ENCODE peak calls at places on chromosomes 6 and 20, in five cellular contexts. D is cardiac fibroblast; F is choroid plexus epithelial cell; O is stimulated activated CD4-positive, alpha-beta T cell treated with anti-CD3 and anti-CD28 coated beads, Interleukin-1b, Interleukin-23, amount 100 ng/mL, for 4 hours; P is AG09319. Y is an unnamed sample.
A peak's percentile ranks its signal among the peaks of the same experiment; 100 is the strongest.

GRCh38 chr6:13431861-13432465 is 55.4 kb downstream of the GFOD1 start:
- DNase-seq in O (no peak), F (peak; percentile 41), D (peak; percentile 51), P (no peak), Y (peak; percentile 66)

GRCh38 chr6:97925504-97925903 is 642.5 kb upstream of the MMS22L start:
- DNase-seq in D (no peak), F (peak; percentile 3), O (no peak), P (no peak), Y (no peak)

GRCh38 chr6:37654727-37655500 is 42.8 kb downstream of the MDGA1 start:
- DNase-seq in F (no peak), P (no peak), O (no peak), D (no peak), Y (no peak)

GRCh38 chr6:25934735-25935313 is 4.3 kb upstream of the SLC17A2 start:
- DNase-seq in O (no peak), P (no peak), D (peak; percentile 57), F (no peak), Y (no peak)

GRCh38 chr6:158047120-158047518 is 65.5 kb downstream of the SYNJ2 start:
- DNase-seq in F (no peak), D (peak; percentile 53), O (peak; percentile 49), P (no peak), Y (peak; percentile 40)

GRCh38 chr6:154157706-154158105 is 118.7 kb downstream of the OPRM1 start:
- DNase-seq in P (no peak), F (no peak), O (no peak), D (no peak), Y (no peak)

GRCh38 chr6:142881290-142881689 is 63.7 kb downstream of the HIVEP2 start:
- DNase-seq in D (peak; percentile 30), P (no peak), O (no peak), F (peak; percentile 55), Y (no peak)

GRCh38 chr20:63234693-63235398 is 859 bp upstream of the BIRC7 start:
- DNase-seq in P (no peak), O (no peak), D (no peak), F (no peak), Y (peak; percentile 43)

GRCh38 chr6:40406175-40406574 is 181.0 kb downstream of the LRFN2 start:
- DNase-seq in F (no peak), D (no peak), P (no peak), O (no peak), Y (no peak)

GRCh38 chr6:41182069-41183034 is 18.6 kb downstream of the TREML2 start:
- DNase-seq in F (peak; percentile 77), O (no peak), P (peak; percentile 42), D (peak; percentile 66), Y (peak; percentile 55)

GRCh38 chr6:156699017-156699421 is 78.2 kb upstream of the ARID1B start:
- DNase-seq in P (no peak), D (peak; percentile 89), F (peak; percentile 81), O (no peak), Y (peak; percentile 13)

GRCh38 chr6:116106146-116106545 is 5.5 kb downstream of the NT5DC1 start:
- DNase-seq in F (peak; percentile 71), O (no peak), D (peak; percentile 51), P (no peak), Y (no peak)

GRCh38 chr20:391041-391711 is 10.6 kb downstream of the TRIB3 start:
- DNase-seq in D (no peak), F (no peak), P (no peak), O (no peak), Y (no peak)

GRCh38 chr6:38631186-38631783 is 8.4 kb downstream of the BTBD9 start:
- DNase-seq in F (no peak), D (no peak), P (no peak), O (no peak), Y (no peak)

GRCh38 chr6:167907837-167908681 is 81.3 kb downstream of the AFDN start:
- DNase-seq in D (peak; percentile 47), O (no peak), F (peak; percentile 56), P (no peak), Y (peak; percentile 34)

GRCh38 chr20:46965124-46965455 is 70.4 kb downstream of the EYA2 start:
- DNase-seq in D (no peak), P (no peak), O (no peak), F (no peak), Y (no peak)

GRCh38 chr6:109308018-109308492 is 74.2 kb downstream of the CD164 start:
- DNase-seq in D (peak; percentile 91), O (no peak), F (peak; percentile 48), P (peak; percentile 61), Y (peak; percentile 93)

GRCh38 chr20:23349338-23350006 is 1.1 kb upstream of the NXT1 start:
- DNase-seq in D (no peak), F (no peak), P (no peak), O (no peak), Y (no peak)

GRCh38 chr6:117346142-117346930 is 79.4 kb downstream of the ROS1 start:
- DNase-seq in F (peak; percentile 41), O (no peak), D (peak; percentile 50), P (no peak), Y (peak; percentile 17)

GRCh38 chr6:154410619-154411044 is 54.0 kb upstream of the IPCEF1 start:
- DNase-seq in D (peak; percentile 96), P (peak; percentile 94), F (peak; percentile 98), O (no peak), Y (peak; percentile 88)

GRCh38 chr20:32453467-32454163 is 95.5 kb downstream of the ASXL1 start:
- DNase-seq in P (no peak), F (no peak), D (no peak), O (no peak), Y (no peak)

GRCh38 chr20:53773792-53774371 is 180.2 kb upstream of the ZNF217 start:
- DNase-seq in O (no peak), F (peak; percentile 97), P (peak; percentile 84), D (peak; percentile 98), Y (peak; percentile 85)

GRCh38 chr20:21609221-21609620 is 95.4 kb upstream of the NKX2-2 start:
- DNase-seq in F (no peak), D (no peak), P (no peak), O (no peak), Y (peak; percentile 39)

GRCh38 chr6:67898875-67899274 is 736.2 kb upstream of the ADGRB3 start:
- DNase-seq in F (no peak), O (no peak), P (no peak), D (no peak), Y (no peak)

GRCh38 chr6:126056355-126057004 is 70.1 kb downstream of the TRMT11 start:
- DNase-seq in P (no peak), F (no peak), D (no peak), O (no peak), Y (no peak)

GRCh38 chr20:13264902-13265301 is 43.8 kb downstream of the ISM1 start:
- DNase-seq in O (no peak), F (no peak), P (no peak), D (no peak), Y (no peak)

GRCh38 chr6:18425218-18425617 is 38.1 kb downstream of the RNF144B start:
- DNase-seq in P (no peak), D (no peak), O (no peak), F (no peak), Y (no peak)

GRCh38 chr6:75084872-75085381 is 120.9 kb downstream of the COL12A1 start:
- DNase-seq in D (no peak), F (peak; percentile 67), O (no peak), P (no peak), Y (no peak)

GRCh38 chr6:150450918-150451317 is 82.1 kb downstream of the IYD start:
- DNase-seq in F (no peak), D (no peak), O (no peak), P (no peak), Y (no peak)

GRCh38 chr6:133099573-133099972 is 141.6 kb upstream of the EYA4 start:
- DNase-seq in O (no peak), D (peak; percentile 78), F (peak; percentile 96), P (peak; percentile 41), Y (no peak)

GRCh38 chr6:43504756-43505593 is 5.2 kb downstream of the LRRC73 start:
- DNase-seq in D (no peak), F (no peak), O (no peak), P (no peak), Y (no peak)

GRCh38 chr6:686528-686927 is 6.4 kb downstream of the EXOC2 start:
- DNase-seq in O (no peak), D (peak; percentile 25), P (no peak), F (no peak), Y (no peak)

GRCh38 chr6:139137716-139138115 is 2.8 kb downstream of the HECA start:
- DNase-seq in F (no peak), O (no peak), P (no peak), D (no peak), Y (no peak)

GRCh38 chr20:38298768-38299288 is 5.1 kb upstream of the BPI start:
- DNase-seq in F (peak; percentile 85), D (peak; percentile 74), P (no peak), O (no peak), Y (peak; percentile 78)

Y was measured in AG20443.